ENCODE peak calls at places on chromosomes 7 and 10, in six cellular contexts. One of them, this sample, is unnamed.

GRCh38 chr10:120456626-120457430 is at the start of gene PLPP4:
- DNase-seq in H1: no peak
- DNase-seq in mesenchymal stem cell: peak; percentile 48
- DNase-seq in IMR-90: no peak
- DNase-seq in neuronal stem cell: peak; percentile 48
- DNase-seq in H9: peak; percentile 46
- DNase-seq in this sample: peak; percentile 49

GRCh38 chr7:18399624-18400235 is 95.8 kb upstream of the HDAC9 start:
- DNase-seq in H1: no peak
- DNase-seq in H9: peak; percentile 33
- DNase-seq in IMR-90: peak; percentile 13
- DNase-seq in mesenchymal stem cell: peak; percentile 16
- DNase-seq in neuronal stem cell: no peak
- DNase-seq in this sample: peak; percentile 27

GRCh38 chr7:26504417-26504816 is 212.8 kb downstream of the SNX10 start:
- DNase-seq in neuronal stem cell: no peak
- DNase-seq in mesenchymal stem cell: no peak
- DNase-seq in H9: no peak
- DNase-seq in IMR-90: no peak
- DNase-seq in H1: no peak
- DNase-seq in this sample: no peak

GRCh38 chr10:11173062-11173461 is 155.4 kb downstream of the CELF2 start:
- DNase-seq in IMR-90: no peak
- DNase-seq in H1: no peak
- DNase-seq in mesenchymal stem cell: no peak
- DNase-seq in H9: no peak
- DNase-seq in neuronal stem cell: no peak
- DNase-seq in this sample: no peak

GRCh38 chr10:133176546-133176945 is 16.5 kb downstream of the KNDC1 start:
- DNase-seq in mesenchymal stem cell: no peak
- DNase-seq in H1: no peak
- DNase-seq in H9: no peak
- DNase-seq in IMR-90: no peak
- DNase-seq in neuronal stem cell: no peak
- DNase-seq in this sample: no peak

GRCh38 chr10:94006591-94007550 is 13.1 kb downstream of the PLCE1 start:
- DNase-seq in mesenchymal stem cell: peak; percentile 17
- DNase-seq in H1: no peak
- DNase-seq in neuronal stem cell: no peak
- DNase-seq in H9: no peak
- DNase-seq in IMR-90: peak; percentile 78
- DNase-seq in this sample: peak; percentile 91

GRCh38 chr10:62327897-62328296 is 46.3 kb upstream of the ZNF365 start:
- DNase-seq in mesenchymal stem cell: no peak
- DNase-seq in H9: no peak
- DNase-seq in H1: no peak
- DNase-seq in neuronal stem cell: no peak
- DNase-seq in IMR-90: no peak
- DNase-seq in this sample: no peak

GRCh38 chr7:69687739-69688431 is 89.6 kb downstream of the AUTS2 start:
- DNase-seq in neuronal stem cell: no peak
- DNase-seq in H1: no peak
- DNase-seq in mesenchymal stem cell: no peak
- DNase-seq in IMR-90: no peak
- DNase-seq in H9: no peak
- DNase-seq in this sample: no peak

GRCh38 chr7:158413962-158414961 is 173.4 kb downstream of the PTPRN2 start:
- DNase-seq in H9: no peak
- DNase-seq in mesenchymal stem cell: no peak
- DNase-seq in IMR-90: no peak
- DNase-seq in H1: no peak
- DNase-seq in neuronal stem cell: peak; percentile 39
- DNase-seq in this sample: peak; percentile 53

GRCh38 chr10:49534670-49535381 is 4.1 kb downstream of the ERCC6 start:
- DNase-seq in H9: no peak
- DNase-seq in IMR-90: peak; percentile 78
- DNase-seq in neuronal stem cell: no peak
- DNase-seq in mesenchymal stem cell: peak; percentile 38
- DNase-seq in H1: no peak
- DNase-seq in this sample: no peak

GRCh38 chr10:17021661-17022060 is 108.0 kb downstream of the CUBN start:
- DNase-seq in H9: no peak
- DNase-seq in IMR-90: peak; percentile 25
- DNase-seq in mesenchymal stem cell: no peak
- DNase-seq in H1: no peak
- DNase-seq in neuronal stem cell: peak; percentile 60
- DNase-seq in this sample: peak; percentile 44

GRCh38 chr10:129253551-129254179 is 213.4 kb upstream of the MGMT start:
- DNase-seq in H1: no peak
- DNase-seq in IMR-90: no peak
- DNase-seq in mesenchymal stem cell: no peak
- DNase-seq in neuronal stem cell: no peak
- DNase-seq in H9: no peak
- DNase-seq in this sample: peak; percentile 8
- H2BK15ac ChIP-seq in H1: no peak overlapping the region
- H2BK15ac ChIP-seq in IMR-90: no peak overlapping the region
- H2BK15ac ChIP-seq in mesenchymal stem cell: no peak overlapping the region
- H2BK15ac ChIP-seq in neuronal stem cell: no peak overlapping the region
- H2BK15ac ChIP-seq in H9: no peak overlapping the region
- H2BK15ac ChIP-seq in this sample: no peak overlapping the region

GRCh38 chr7:38206071-38206470 is 28.0 kb downstream of the STARD3NL start:
- DNase-seq in mesenchymal stem cell: no peak
- DNase-seq in IMR-90: no peak
- DNase-seq in H9: no peak
- DNase-seq in neuronal stem cell: no peak
- DNase-seq in H1: no peak
- DNase-seq in this sample: no peak

GRCh38 chr7:38211940-38212339 is 33.9 kb downstream of the STARD3NL start:
- DNase-seq in H9: no peak
- DNase-seq in mesenchymal stem cell: peak; percentile 17
- DNase-seq in IMR-90: no peak
- DNase-seq in neuronal stem cell: no peak
- DNase-seq in H1: no peak
- DNase-seq in this sample: no peak

GRCh38 chr7:38211486-38211885 is 33.4 kb downstream of the STARD3NL start:
- DNase-seq in mesenchymal stem cell: peak; percentile 54
- DNase-seq in neuronal stem cell: no peak
- DNase-seq in H1: no peak
- DNase-seq in H9: no peak
- DNase-seq in IMR-90: no peak
- DNase-seq in this sample: no peak

GRCh38 chr7:38207843-38208242 is 29.8 kb downstream of the STARD3NL start:
- DNase-seq in neuronal stem cell: no peak
- DNase-seq in H9: no peak
- DNase-seq in H1: no peak
- DNase-seq in mesenchymal stem cell: no peak
- DNase-seq in IMR-90: no peak
- DNase-seq in this sample: no peak
- H2BK15ac ChIP-seq in neuronal stem cell: no peak overlapping the region
- H2BK15ac ChIP-seq in H9: no peak overlapping the region
- H2BK15ac ChIP-seq in H1: no peak overlapping the region
- H2BK15ac ChIP-seq in mesenchymal stem cell: no peak overlapping the region
- H2BK15ac ChIP-seq in IMR-90: no peak overlapping the region
- H2BK15ac ChIP-seq in this sample: no peak overlapping the region

DNA sequence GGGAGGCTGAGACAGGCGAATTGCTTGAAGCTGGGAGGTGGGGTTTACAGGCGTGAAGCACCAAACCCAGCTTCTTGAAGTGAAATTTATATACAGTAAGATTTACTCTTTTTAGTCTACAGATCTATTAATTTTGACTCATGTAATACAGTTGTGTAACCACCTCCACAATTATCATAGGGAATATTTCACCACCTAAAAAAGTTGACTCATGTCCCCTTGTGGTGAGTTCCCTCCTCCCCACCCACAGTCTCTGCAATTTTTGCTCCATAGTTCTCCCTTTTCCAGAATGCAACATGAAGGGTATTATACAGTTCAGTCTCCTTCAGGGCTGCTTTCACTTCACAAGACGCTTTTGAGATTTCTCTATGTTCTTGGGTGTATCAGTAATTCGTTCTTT is 156.8 kb downstream of the FAM107B start:
- DNase-seq in H9: no peak
- DNase-seq in neuronal stem cell: no peak
- DNase-seq in mesenchymal stem cell: peak; percentile 30
- DNase-seq in IMR-90: peak; percentile 45
- DNase-seq in H1: no peak
- DNase-seq in this sample: no peak
- H2BK15ac ChIP-seq in H9: no peak overlapping the region
- H2BK15ac ChIP-seq in neuronal stem cell: no peak overlapping the region
- H2BK15ac ChIP-seq in mesenchymal stem cell: no peak overlapping the region
- H2BK15ac ChIP-seq in IMR-90: no peak overlapping the region
- H2BK15ac ChIP-seq in H1: no peak overlapping the region
- H2BK15ac ChIP-seq in this sample: no peak overlapping the region

DNA sequence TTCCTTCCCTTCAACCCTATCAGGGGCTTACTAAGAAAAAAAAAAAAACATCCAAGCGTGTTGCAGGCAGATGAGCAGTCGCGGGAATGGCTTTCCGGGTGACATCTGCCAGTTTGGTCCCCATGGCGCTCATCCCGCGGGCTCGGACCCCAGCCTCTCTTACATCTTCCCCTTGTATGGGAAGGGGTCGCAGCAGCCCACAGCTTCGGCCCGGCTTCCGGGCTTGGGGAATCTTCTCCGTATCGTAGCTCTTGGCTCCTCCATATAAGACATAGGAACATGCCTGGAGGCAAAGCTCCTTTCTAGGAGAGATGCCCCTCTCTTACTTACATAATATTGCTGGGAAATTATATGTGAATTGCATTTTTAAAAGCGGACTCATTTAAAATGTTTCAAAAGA is 99.5 kb downstream of the CUX1 start:
- DNase-seq in neuronal stem cell: no peak
- DNase-seq in mesenchymal stem cell: no peak
- DNase-seq in H1: no peak
- DNase-seq in H9: no peak
- DNase-seq in IMR-90: no peak
- DNase-seq in this sample: no peak
- H2BK15ac ChIP-seq in neuronal stem cell: no peak overlapping the region
- H2BK15ac ChIP-seq in mesenchymal stem cell: no peak overlapping the region
- H2BK15ac ChIP-seq in H1: no peak overlapping the region
- H2BK15ac ChIP-seq in H9: no peak overlapping the region
- H2BK15ac ChIP-seq in IMR-90: no peak overlapping the region
- H2BK15ac ChIP-seq in this sample: no peak overlapping the region

GRCh38 chr10:113071446-113071845 is 121.4 kb downstream of the TCF7L2 start:
- DNase-seq in H9: no peak
- DNase-seq in IMR-90: peak; percentile 55
- DNase-seq in mesenchymal stem cell: no peak
- DNase-seq in H1: no peak
- DNase-seq in neuronal stem cell: no peak
- DNase-seq in this sample: peak; percentile 87
- H2BK15ac ChIP-seq in H9: no peak overlapping the region
- H2BK15ac ChIP-seq in IMR-90: no peak overlapping the region
- H2BK15ac ChIP-seq in mesenchymal stem cell: peak overlapping the region; percentile 16
- H2BK15ac ChIP-seq in H1: no peak overlapping the region
- H2BK15ac ChIP-seq in neuronal stem cell: no peak overlapping the region
- H2BK15ac ChIP-seq in this sample: no peak overlapping the region

GRCh38 chr7:106139253-106140251 is 27.4 kb upstream of the SYPL1 start:
- DNase-seq in H1: no peak
- DNase-seq in neuronal stem cell: no peak
- DNase-seq in IMR-90: peak; percentile 52
- DNase-seq in H9: no peak
- DNase-seq in mesenchymal stem cell: peak; percentile 85
- DNase-seq in this sample: no peak

GRCh38 chr7:106140406-106141173 is 28.5 kb upstream of the SYPL1 start:
- DNase-seq in H1: no peak
- DNase-seq in H9: no peak
- DNase-seq in mesenchymal stem cell: peak; percentile 39
- DNase-seq in neuronal stem cell: no peak
- DNase-seq in IMR-90: no peak
- DNase-seq in this sample: no peak

GRCh38 chr7:106138776-106139175 is 26.7 kb upstream of the SYPL1 start:
- DNase-seq in IMR-90: no peak
- DNase-seq in H9: no peak
- DNase-seq in neuronal stem cell: no peak
- DNase-seq in H1: no peak
- DNase-seq in mesenchymal stem cell: no peak
- DNase-seq in this sample: no peak

DNA sequence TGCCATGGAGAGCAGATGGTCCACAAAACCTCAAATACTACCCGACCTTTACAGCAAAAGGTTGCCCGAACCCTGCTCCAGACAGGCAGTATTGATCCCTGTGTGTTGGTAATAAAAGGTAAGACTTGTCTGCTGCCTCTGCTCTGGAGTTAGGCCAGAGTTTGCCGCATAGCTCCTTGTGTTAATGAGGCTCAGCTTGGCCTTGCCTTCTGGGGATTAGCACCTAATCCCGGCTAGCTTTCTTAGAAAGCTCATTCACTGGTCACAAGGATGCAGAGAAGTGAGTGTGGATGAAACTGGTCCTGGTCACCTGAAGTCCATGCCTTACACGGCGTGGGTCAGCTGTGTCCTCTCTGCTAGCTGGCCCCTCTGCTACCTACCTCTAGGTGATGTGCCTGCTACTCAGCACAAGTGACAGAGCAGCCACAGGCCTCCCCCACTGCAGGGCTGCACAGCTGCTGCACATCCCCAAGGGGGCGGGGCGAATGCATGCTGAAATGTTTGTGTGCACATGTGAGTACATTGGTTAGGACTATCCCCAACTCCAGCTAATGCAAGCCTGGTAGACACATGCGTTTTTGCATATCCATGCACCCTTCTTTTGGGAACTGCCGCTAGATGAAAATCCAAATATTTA is 31.7 kb upstream of the SYPL1 start:
- DNase-seq in H1: no peak
- DNase-seq in H9: no peak
- DNase-seq in mesenchymal stem cell: no peak
- DNase-seq in IMR-90: no peak
- DNase-seq in neuronal stem cell: no peak
- DNase-seq in this sample: peak; percentile 31
- H2BK15ac ChIP-seq in H1: no peak overlapping the region
- H2BK15ac ChIP-seq in H9: no peak overlapping the region
- H2BK15ac ChIP-seq in mesenchymal stem cell: no peak overlapping the region
- H2BK15ac ChIP-seq in IMR-90: no peak overlapping the region
- H2BK15ac ChIP-seq in neuronal stem cell: no peak overlapping the region
- H2BK15ac ChIP-seq in this sample: no peak overlapping the region

GRCh38 chr7:94530114-94530513 is 20.5 kb downstream of the CASD1 start:
- DNase-seq in H9: no peak
- DNase-seq in mesenchymal stem cell: no peak
- DNase-seq in neuronal stem cell: no peak
- DNase-seq in IMR-90: no peak
- DNase-seq in H1: no peak
- DNase-seq in this sample: no peak

GRCh38 chr7:94529516-94529915 is 19.9 kb downstream of the CASD1 start:
- DNase-seq in IMR-90: peak; percentile 43
- DNase-seq in neuronal stem cell: no peak
- DNase-seq in mesenchymal stem cell: peak; percentile 19
- DNase-seq in H1: no peak
- DNase-seq in H9: no peak
- DNase-seq in this sample: peak; percentile 49

GRCh38 chr7:94525917-94526316 is 16.3 kb downstream of the CASD1 start:
- DNase-seq in mesenchymal stem cell: peak; percentile 12
- DNase-seq in neuronal stem cell: no peak
- DNase-seq in IMR-90: no peak
- DNase-seq in H1: no peak
- DNase-seq in H9: no peak
- DNase-seq in this sample: no peak
- H2BK15ac ChIP-seq in mesenchymal stem cell: no peak overlapping the region
- H2BK15ac ChIP-seq in neuronal stem cell: no peak overlapping the region
- H2BK15ac ChIP-seq in IMR-90: no peak overlapping the region
- H2BK15ac ChIP-seq in H1: no peak overlapping the region
- H2BK15ac ChIP-seq in H9: no peak overlapping the region
- H2BK15ac ChIP-seq in this sample: no peak overlapping the region

This sample was measured in mesendoderm.